ENCODE peak calls at places on chromosome 4, in nine cellular contexts. P, N, U, T, F, Q, K, E and R are unnamed samples.
A peak's percentile ranks its signal among the peaks of the same experiment; 100 is the strongest.

GRCh38 chr4:7189475-7190277 is 2.7 kb upstream of the SORCS2 start:
- DNase-seq in P (peak; percentile 22), N (no peak), U (peak; percentile 59), T (no peak), F (no peak), Q (peak; percentile 37), K (no peak), E (no peak), R (peak; percentile 13)

GRCh38 chr4:95869961-95870500 is 30.1 kb downstream of the PDHA2 start:
- DNase-seq in P (no peak), N (no peak), U (no peak), T (no peak), F (no peak), Q (no peak), K (no peak), E (peak; percentile 36), R (no peak)

GRCh38 chr4:44928062-44928380 is 201.7 kb upstream of the GNPDA2 start:
- DNase-seq in P (no peak), N (no peak), U (no peak), T (no peak), F (no peak), Q (no peak), K (no peak), E (no peak), R (no peak)

GRCh38 chr4:27154706-27155105 is 294.1 kb downstream of the STIM2 start:
- DNase-seq in P (no peak), N (peak; percentile 74), U (peak; percentile 79), T (no peak), F (no peak), Q (peak; percentile 50), K (no peak), E (no peak), R (no peak)

GRCh38 chr4:29277381-29277780 is 1442.8 kb upstream of the PCDH7 start:
- DNase-seq in P (no peak), N (no peak), U (peak; percentile 75), T (peak; percentile 26), F (no peak), Q (no peak), K (no peak), E (no peak), R (no peak)

GRCh38 chr4:20327808-20328207 is 76.1 kb downstream of the SLIT2 start:
- DNase-seq in P (no peak), N (no peak), U (no peak), T (no peak), F (no peak), Q (no peak), K (no peak), E (no peak), R (no peak)

GRCh38 chr4:151362404-151363164 is 37.2 kb upstream of the SH3D19 start:
- DNase-seq in P (peak; percentile 89), N (peak; percentile 90), U (peak; percentile 88), T (peak; percentile 76), F (peak; percentile 76), Q (peak; percentile 92), K (peak; percentile 83), E (peak; percentile 95), R (peak; percentile 76)

GRCh38 chr4:139025841-139026240 is 10.3 kb downstream of the NOCT start:
- DNase-seq in P (no peak), N (peak; percentile 11), U (peak; percentile 32), T (no peak), F (no peak), Q (no peak), K (no peak), E (no peak), R (no peak)

GRCh38 chr4:40200881-40201797 is 4.3 kb downstream of the RHOH start:
- DNase-seq in P (no peak), N (no peak), U (peak; percentile 37), T (no peak), F (peak; percentile 40), Q (no peak), K (peak; percentile 32), E (no peak), R (peak; percentile 75)

GRCh38 chr4:152515678-152516077 is 20.2 kb downstream of the FBXW7 start:
- DNase-seq in P (no peak), N (peak; percentile 81), U (peak; percentile 53), T (no peak), F (no peak), Q (no peak), K (no peak), E (no peak), R (no peak)

GRCh38 chr4:169314906-169315305 is 44.1 kb upstream of the SH3RF1 start:
- DNase-seq in P (no peak), N (peak; percentile 58), U (peak; percentile 77), T (peak; percentile 37), F (no peak), Q (peak; percentile 87), K (peak; percentile 61), E (no peak), R (no peak)

GRCh38 chr4:104728380-104729122 is 233.9 kb upstream of the CXXC4 start:
- DNase-seq in P (no peak), N (peak; percentile 60), U (peak; percentile 94), T (peak; percentile 83), F (no peak), Q (peak; percentile 55), K (no peak), E (no peak), R (no peak)

GRCh38 chr4:166021617-166022016 is 148.6 kb downstream of the TLL1 start:
- DNase-seq in P (no peak), N (no peak), U (no peak), T (no peak), F (no peak), Q (no peak), K (no peak), E (no peak), R (no peak)

GRCh38 chr4:107997001-107997788 is 7.5 kb downstream of the HADH start:
- DNase-seq in P (no peak), N (peak; percentile 76), U (peak; percentile 28), T (no peak), F (peak; percentile 33), Q (no peak), K (no peak), E (no peak), R (no peak)

GRCh38 chr4:125314676-125315570 is at the start of gene FAT4:
- DNase-seq in P (peak; percentile 95), N (peak; percentile 99), U (peak; percentile 85), T (peak; percentile 85), F (peak; percentile 94), Q (peak; percentile 96), K (peak; percentile 89), E (peak; percentile 94), R (no peak)

GRCh38 chr4:41509411-41510008 is 28.4 kb upstream of the LIMCH1 start:
- DNase-seq in P (no peak), N (no peak), U (no peak), T (no peak), F (no peak), Q (no peak), K (no peak), E (no peak), R (no peak)

GRCh38 chr4:165006457-165006856 is 25.3 kb upstream of the TRIM60 start:
- DNase-seq in P (no peak), N (no peak), U (no peak), T (no peak), F (no peak), Q (no peak), K (no peak), E (no peak), R (no peak)

GRCh38 chr4:100421356-100421978 is 96.4 kb downstream of the EMCN start:
- DNase-seq in P (peak; percentile 36), N (peak; percentile 67), U (peak; percentile 43), T (peak; percentile 51), F (peak; percentile 26), Q (peak; percentile 29), K (peak; percentile 11), E (peak; percentile 50), R (peak; percentile 9)

GRCh38 chr4:82642321-82642720 is 80.5 kb upstream of the TMEM150C start:
- DNase-seq in P (no peak), N (no peak), U (no peak), T (no peak), F (no peak), Q (no peak), K (no peak), E (no peak), R (no peak)

GRCh38 chr4:19123681-19124080 is 1102.1 kb upstream of the LCORL start:
- DNase-seq in P (no peak), N (no peak), U (no peak), T (no peak), F (no peak), Q (no peak), K (no peak), E (no peak), R (no peak)

GRCh38 chr4:81021526-81021944 is 9.0 kb upstream of the BMP3 start:
- DNase-seq in P (no peak), N (no peak), U (peak; percentile 94), T (no peak), F (no peak), Q (no peak), K (no peak), E (no peak), R (no peak)

GRCh38 chr4:113222006-113222405 is 172.6 kb downstream of the ANK2 start:
- DNase-seq in P (no peak), N (peak; percentile 60), U (no peak), T (no peak), F (no peak), Q (no peak), K (no peak), E (no peak), R (no peak)
- TF ChIP-seq EZH2phosphoT487 in P (no peak), N (no peak), U (no peak), T (no peak), F (no peak), Q (no peak), K (no peak), E (no peak), R (no peak)

GRCh38 chr4:15769202-15769601 is 8.9 kb upstream of the CD38 start:
- DNase-seq in P (no peak), N (no peak), U (no peak), T (no peak), F (no peak), Q (no peak), K (no peak), E (no peak), R (no peak)
- H3K4me1 ChIP-seq in P (no peaks in the 10 kb centered on the region), N (no peaks in the 10 kb centered on the region), U (no peaks in the 10 kb centered on the region), T (no peaks in the 10 kb centered on the region), F (peaks cover 47% of the 10 kb centered on the region), Q (no peaks in the 10 kb centered on the region), K (no peaks in the 10 kb centered on the region), E (no peaks in the 10 kb centered on the region), R (peaks cover 61% of the 10 kb centered on the region)

GRCh38 chr4:183328832-183329231 is 6.6 kb upstream of the CLDN24 start:
- DNase-seq in P (no peak), N (no peak), U (peak; percentile 12), T (no peak), F (no peak), Q (peak; percentile 29), K (no peak), E (no peak), R (no peak)
- TF ChIP-seq EZH2phosphoT487 in P (no peak), N (no peak), U (no peak), T (no peak), F (no peak), Q (no peak), K (no peak), E (no peak), R (no peak)

GRCh38 chr4:73732759-73733431 is 7.5 kb upstream of the CXCL8 start:
- DNase-seq in P (no peak), N (no peak), U (peak; percentile 7), T (no peak), F (no peak), Q (no peak), K (no peak), E (no peak), R (no peak)
- H3K4me1 ChIP-seq in P (no peaks in the 10 kb centered on the region), N (peaks cover 47% of the 10 kb centered on the region), U (peaks cover 62% of the 10 kb centered on the region), T (no peaks in the 10 kb centered on the region), F (no peaks in the 10 kb centered on the region), Q (no peaks in the 10 kb centered on the region), K (no peaks in the 10 kb centered on the region), E (no peaks in the 10 kb centered on the region), R (no peaks in the 10 kb centered on the region)

GRCh38 chr4:10089346-10089745 is 27.3 kb downstream of the WDR1 start:
- DNase-seq in P (no peak), N (peak; percentile 39), U (peak; percentile 19), T (no peak), F (no peak), Q (peak; percentile 80), K (no peak), E (peak; percentile 64), R (no peak)
- TF ChIP-seq EZH2phosphoT487 in P (no peak), N (no peak), U (no peak), T (no peak), F (no peak), Q (no peak), K (no peak), E (no peak), R (no peak)